ENCODE peak calls at places on chromosomes 12 and 14, in eight cellular contexts. D, B, N, R, U, J, E and Q are unnamed samples.

GRCh38 chr12:68375701-68376469 is 43.7 kb upstream of the MDM1 start:
- DNase-seq in D (no peak), B (no peak), N (no peak), R (no peak), U (no peak), J (peak; percentile 75), E (no peak), Q (no peak)

GRCh38 chr14:32197919-32198318 is 3.9 kb upstream of the RNU6-7 start:
- DNase-seq in D (no peak), B (no peak), N (no peak), R (no peak), U (no peak), J (no peak), E (no peak), Q (no peak)

GRCh38 chr12:132766380-132767085 is 4.9 kb upstream of the ANKLE2 start:
- DNase-seq in D (peak; percentile 74), B (no peak), N (no peak), R (no peak), U (no peak), J (no peak), E (no peak), Q (no peak)

GRCh38 chr12:6827982-6828670 is at the start of gene P3H3:
- DNase-seq in D (no peak), B (no peak), N (no peak), R (no peak), U (peak; percentile 53), J (peak; percentile 63), E (peak; percentile 68), Q (peak; percentile 41)

GRCh38 chr12:110102255-110102654 is 21.9 kb upstream of the IFT81 start:
- DNase-seq in D (no peak), B (peak; percentile 9), N (no peak), R (no peak), U (peak; percentile 32), J (peak; percentile 87), E (peak; percentile 86), Q (peak; percentile 88)

GRCh38 chr14:22973217-22974032 is 8.9 kb downstream of the AJUBA start:
- DNase-seq in D (no peak), B (peak; percentile 14), N (no peak), R (peak; percentile 42), U (peak; percentile 49), J (peak; percentile 74), E (peak; percentile 50), Q (peak; percentile 47)

GRCh38 chr12:6891637-6892036 is 13.0 kb upstream of the LRRC23 start:
- DNase-seq in D (no peak), B (no peak), N (no peak), R (no peak), U (no peak), J (no peak), E (no peak), Q (no peak)

GRCh38 chr14:37091651-37092050 is 80.8 kb downstream of the SLC25A21 start:
- DNase-seq in D (no peak), B (no peak), N (no peak), R (no peak), U (no peak), J (no peak), E (no peak), Q (no peak)

GRCh38 chr12:28023156-28023887 is 50.8 kb upstream of the PTHLH start:
- DNase-seq in D (no peak), B (no peak), N (no peak), R (no peak), U (no peak), J (peak; percentile 97), E (no peak), Q (no peak)

GRCh38 chr14:77045570-77045890 is 17.0 kb upstream of the IRF2BPL start:
- DNase-seq in D (no peak), B (no peak), N (no peak), R (no peak), U (no peak), J (no peak), E (no peak), Q (no peak)

GRCh38 chr12:92363295-92364146 is 217.9 kb upstream of the BTG1 start:
- DNase-seq in D (peak; percentile 70), B (peak; percentile 17), N (peak; percentile 14), R (peak; percentile 39), U (no peak), J (peak; percentile 46), E (no peak), Q (peak; percentile 90)

GRCh38 chr12:108151505-108152178 is 22.6 kb downstream of the WSCD2 start:
- DNase-seq in D (no peak), B (no peak), N (no peak), R (no peak), U (peak; percentile 40), J (no peak), E (no peak), Q (no peak)

GRCh38 chr14:104223810-104224515 is 85.6 kb downstream of the KIF26A start:
- DNase-seq in D (no peak), B (no peak), N (peak; percentile 63), R (no peak), U (no peak), J (no peak), E (no peak), Q (no peak)

GRCh38 chr14:99996951-99997571 is 68.2 kb upstream of the EVL start:
- DNase-seq in D (no peak), B (no peak), N (no peak), R (no peak), U (no peak), J (no peak), E (no peak), Q (no peak)

GRCh38 chr12:96219700-96220206 is 25.6 kb downstream of the ELK3 start:
- DNase-seq in D (no peak), B (no peak), N (peak; percentile 77), R (no peak), U (no peak), J (peak; percentile 99), E (peak; percentile 65), Q (no peak)

GRCh38 chr12:104863549-104863948 is 94.5 kb downstream of the SLC41A2 start:
- DNase-seq in D (no peak), B (no peak), N (no peak), R (no peak), U (no peak), J (peak; percentile 75), E (no peak), Q (no peak)

GRCh38 chr14:106556665-106557289 is 1030.4 kb downstream of the TMEM121 start:
- DNase-seq in D (no peak), B (peak; percentile 75), N (peak; percentile 92), R (peak; percentile 82), U (no peak), J (no peak), E (no peak), Q (no peak)

GRCh38 chr14:100523536-100524025 is 63.6 kb downstream of the BEGAIN start:
- DNase-seq in D (no peak), B (no peak), N (no peak), R (no peak), U (peak; percentile 20), J (no peak), E (no peak), Q (no peak)

GRCh38 chr12:104164635-104165034 is 26.6 kb upstream of the NFYB start:
- DNase-seq in D (no peak), B (no peak), N (no peak), R (no peak), U (no peak), J (no peak), E (no peak), Q (no peak)

GRCh38 chr14:95106966-95107365 is 50.4 kb downstream of the DICER1 start:
- DNase-seq in D (no peak), B (no peak), N (no peak), R (no peak), U (no peak), J (peak; percentile 78), E (no peak), Q (no peak)

GRCh38 chr14:81868172-81868571 is 334.5 kb upstream of the SEL1L start:
- DNase-seq in D (no peak), B (no peak), N (no peak), R (no peak), U (no peak), J (no peak), E (peak; percentile 13), Q (no peak)

GRCh38 chr12:88982694-88983093 is 369.6 kb downstream of the DUSP6 start:
- DNase-seq in D (no peak), B (no peak), N (no peak), R (no peak), U (no peak), J (no peak), E (no peak), Q (no peak)

GRCh38 chr12:92538970-92539749 is 163.6 kb upstream of the PLEKHG7 start:
- DNase-seq in D (no peak), B (no peak), N (no peak), R (no peak), U (no peak), J (peak; percentile 91), E (no peak), Q (peak; percentile 67)

GRCh38 chr14:79415726-79416125 is 795.6 kb downstream of the DIO2 start:
- DNase-seq in D (no peak), B (no peak), N (no peak), R (no peak), U (no peak), J (peak; percentile 48), E (no peak), Q (no peak)

GRCh38 chr12:40144023-40144422 is 38.1 kb upstream of the SLC2A13 start:
- DNase-seq in D (no peak), B (no peak), N (no peak), R (no peak), U (no peak), J (no peak), E (no peak), Q (no peak)

GRCh38 chr14:36664322-36665193 is 2.9 kb downstream of the PAX9 start:
- DNase-seq in D (no peak), B (no peak), N (no peak), R (no peak), U (no peak), J (no peak), E (no peak), Q (no peak)